ENCODE peak calls at places on chromosomes 1 and 21, in eight cellular contexts. B is prostate gland, O is colonic mucosa, X is AG09319, P is stomach, J is mesothelial cell of epicardium, E is RWPE1, Y is sigmoid colon. I is an unnamed sample.

GRCh38 chr1:59173721-59174120 is 123.2 kb upstream of the FGGY start:
- DNase-seq in B (no peak), O (no peak), X (no peak), P (no peak), J (no peak), E (no peak), Y (no peak), I (no peak)

GRCh38 chr21:30561264-30561895 is at the start of gene KRTAP19-7:
- DNase-seq in B (no peak), O (no peak), X (no peak), P (no peak), J (no peak), E (no peak), Y (no peak), I (no peak)

GRCh38 chr1:145858238-145858936 is 494 bp downstream of the PIAS3 start:
- DNase-seq in B (peak; percentile 40), O (peak; percentile 75), X (no peak), P (peak; percentile 61), J (no peak), E (peak; percentile 67), Y (peak; percentile 83), I (no peak)

GRCh38 chr1:225888898-225889690 is at the start of gene LEFTY1:
- DNase-seq in B (no peak), O (peak; percentile 83), X (no peak), P (no peak), J (no peak), E (no peak), Y (no peak), I (no peak)

GRCh38 chr1:244214009-244214967 is 163.2 kb downstream of the ZBTB18 start:
- DNase-seq in B (peak; percentile 11), O (no peak), X (peak; percentile 97), P (no peak), J (no peak), E (peak; percentile 88), Y (peak; percentile 77), I (no peak)

GRCh38 chr1:10905841-10906655 is 106.4 kb upstream of the TARDBP start:
- DNase-seq in B (no peak), O (no peak), X (no peak), P (no peak), J (no peak), E (no peak), Y (no peak), I (no peak)

GRCh38 chr1:109910963-109911798 is 532 bp downstream of the CSF1 start:
- DNase-seq in B (no peak), O (no peak), X (no peak), P (no peak), J (no peak), E (no peak), Y (no peak), I (no peak)

GRCh38 chr1:37858931-37859506 is 373 bp downstream of the MTF1 start:
- DNase-seq in B (no peak), O (no peak), X (no peak), P (no peak), J (no peak), E (peak; percentile 47), Y (peak; percentile 66), I (no peak)

GRCh38 chr1:50427086-50427817 is 4.0 kb upstream of the DMRTA2 start:
- DNase-seq in B (no peak), O (no peak), X (no peak), P (no peak), J (no peak), E (no peak), Y (no peak), I (no peak)

GRCh38 chr1:44947774-44948311 is 38.6 kb downstream of the EIF2B3 start:
- DNase-seq in B (no peak), O (no peak), X (no peak), P (no peak), J (no peak), E (no peak), Y (no peak), I (no peak)

GRCh38 chr1:213123532-213123931 is 72.5 kb downstream of the RPS6KC1 start:
- DNase-seq in B (no peak), O (no peak), X (no peak), P (no peak), J (no peak), E (peak; percentile 36), Y (no peak), I (no peak)

GRCh38 chr1:39969531-39970270 is 14.8 kb downstream of the MFSD2A start:
- DNase-seq in B (no peak), O (no peak), X (no peak), P (no peak), J (no peak), E (peak; percentile 84), Y (no peak), I (no peak)

GRCh38 chr1:174580801-174581200 is 133.0 kb downstream of the GPR52 start:
- DNase-seq in B (no peak), O (no peak), X (no peak), P (no peak), J (no peak), E (no peak), Y (no peak), I (no peak)

GRCh38 chr21:41425954-41426655 is at the start of gene MX1:
- DNase-seq in B (peak; percentile 70), O (peak; percentile 87), X (peak; percentile 12), P (peak; percentile 89), J (no peak), E (peak; percentile 69), Y (peak; percentile 84), I (no peak)

GRCh38 chr1:31936278-31936965 is 1.7 kb downstream of the PTP4A2 start:
- DNase-seq in B (no peak), O (no peak), X (no peak), P (no peak), J (no peak), E (no peak), Y (no peak), I (no peak)

GRCh38 chr1:238063454-238063853 is 172.7 kb upstream of the ZP4 start:
- DNase-seq in B (no peak), O (no peak), X (no peak), P (no peak), J (no peak), E (peak; percentile 83), Y (no peak), I (no peak)

GRCh38 chr1:21946836-21947587 is 9.9 kb upstream of the HSPG2 start:
- DNase-seq in B (no peak), O (no peak), X (no peak), P (no peak), J (no peak), E (no peak), Y (no peak), I (no peak)

GRCh38 chr21:42056996-42057689 is 14.0 kb upstream of the UMODL1 start:
- DNase-seq in B (peak; percentile 93), O (peak; percentile 89), X (peak; percentile 92), P (peak; percentile 85), J (no peak), E (peak; percentile 48), Y (no peak), I (no peak)

GRCh38 chr1:41444796-41445195 is 39.7 kb downstream of the EDN2 start:
- DNase-seq in B (no peak), O (no peak), X (no peak), P (no peak), J (no peak), E (no peak), Y (no peak), I (no peak)

GRCh38 chr1:90175490-90176157 is 180.7 kb downstream of the ZNF326 start:
- DNase-seq in B (no peak), O (no peak), X (no peak), P (no peak), J (no peak), E (peak; percentile 13), Y (no peak), I (no peak)

DNA sequence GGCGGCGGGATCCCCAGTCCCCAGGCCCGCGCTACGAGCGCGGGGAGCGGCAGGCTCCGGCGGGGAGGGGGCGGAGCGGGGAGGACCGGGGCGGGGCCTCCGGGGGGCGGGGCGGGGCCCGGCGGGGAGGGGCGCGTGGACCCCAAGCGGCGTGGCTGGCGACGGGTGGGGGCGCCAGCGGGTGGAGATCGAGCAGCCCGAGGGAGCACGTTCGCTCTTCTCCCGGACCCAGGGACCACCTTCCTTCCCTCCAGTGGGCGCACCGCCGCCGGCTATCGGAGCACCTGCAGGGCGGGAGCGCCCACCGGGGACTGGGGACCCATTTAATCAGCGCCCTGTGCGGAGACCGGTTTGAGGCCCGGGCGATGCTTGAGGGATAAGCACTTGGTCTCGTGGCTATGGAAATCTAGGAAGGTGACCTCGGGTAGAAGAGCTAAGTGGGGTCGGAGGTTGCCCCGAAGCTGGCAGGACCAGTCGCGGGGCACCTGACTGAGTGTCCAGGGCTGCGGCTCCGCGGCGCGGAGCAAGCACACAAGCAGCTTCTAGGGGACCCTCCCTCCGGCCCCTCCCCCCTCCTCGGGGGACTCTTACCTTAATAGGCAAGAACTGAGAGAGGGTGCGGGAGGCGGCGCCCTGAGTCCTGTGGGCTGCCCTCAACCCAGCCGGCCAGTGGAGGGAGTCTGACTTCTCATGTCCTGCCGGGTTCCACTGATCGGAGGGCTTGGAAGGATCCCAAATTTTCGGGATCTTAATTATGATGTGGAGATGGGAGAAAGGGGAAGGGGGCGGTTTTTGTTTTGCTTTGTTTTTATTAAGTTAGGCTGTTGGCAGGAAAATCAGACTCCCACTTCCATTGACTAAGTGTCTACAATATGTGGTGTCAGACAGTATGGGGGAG is at the start of gene TSPAN2:
- DNase-seq in B (peak; percentile 73), O (peak; percentile 69), X (no peak), P (peak; percentile 51), J (peak; percentile 36), E (peak; percentile 62), Y (peak; percentile 98), I (no peak)
- TF ChIP-seq CTCF in B (no peak), O (no peak), X (peak; percentile 39), P (peak; percentile 10), J (no peak), E (no peak), Y (peak; percentile 35), I (peak; percentile 44)

DNA sequence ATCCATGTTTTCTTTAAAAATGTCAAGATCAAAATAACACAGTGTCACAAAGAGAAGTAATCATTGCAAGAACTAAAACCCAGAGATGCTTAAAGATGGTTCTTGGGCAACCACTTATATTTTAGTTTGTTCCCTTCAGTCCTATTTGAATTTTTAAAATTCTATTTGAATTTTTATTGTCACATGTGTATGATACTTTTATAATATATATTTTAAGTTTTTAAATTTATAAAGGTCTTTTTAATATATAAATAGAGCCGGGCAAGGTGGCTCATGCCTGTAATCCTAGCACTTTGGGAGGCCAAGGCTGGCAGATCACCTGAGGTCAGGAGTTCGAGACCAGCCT is 22.3 kb upstream of the DISC1 start:
- DNase-seq in B (no peak), O (no peak), X (no peak), P (no peak), J (no peak), E (no peak), Y (no peak), I (no peak)
- TF ChIP-seq CTCF in B (no peak), O (no peak), X (no peak), P (no peak), J (peak; percentile 1), E (peak; percentile 30), Y (peak; percentile 26), I (peak; percentile 37)

GRCh38 chr1:35883681-35884155 is 709 bp downstream of the AGO1 start:
- DNase-seq in B (peak; percentile 42), O (peak; percentile 64), X (no peak), P (peak; percentile 54), J (peak; percentile 35), E (peak; percentile 48), Y (peak; percentile 75), I (peak; percentile 73)
- TF ChIP-seq CTCF in B (no peak), O (no peak), X (no peak), P (no peak), J (no peak), E (no peak), Y (no peak), I (no peak)

GRCh38 chr21:22575165-22575584 is 1577.0 kb downstream of the NCAM2 start:
- DNase-seq in B (no peak), O (no peak), X (no peak), P (no peak), J (no peak), E (peak; percentile 14), Y (no peak), I (no peak)
- TF ChIP-seq CTCF in B (no peak), O (no peak), X (no peak), P (no peak), J (no peak), E (no peak), Y (no peak), I (peak; percentile 78)